ENCODE peak calls at places on chromosome 21, in six cellular contexts. N, R, M, X, O and G are unnamed samples.

GRCh38 chr21:46057710-46058241 is 40.1 kb upstream of the COL6A2 start:
- DNase-seq in N (no peak), R (no peak), M (no peak), X (no peak), O (no peak), G (no peak)

GRCh38 chr21:44918107-44918470 is 2.6 kb downstream of the ITGB2 start:
- DNase-seq in N (no peak), R (no peak), M (no peak), X (no peak), O (no peak), G (no peak)

GRCh38 chr21:45258476-45258875 is 29.2 kb downstream of the POFUT2 start:
- DNase-seq in N (no peak), R (no peak), M (no peak), X (no peak), O (no peak), G (no peak)

GRCh38 chr21:45251635-45252447 is 35.9 kb downstream of the POFUT2 start:
- DNase-seq in N (no peak), R (no peak), M (no peak), X (no peak), O (no peak), G (no peak)

GRCh38 chr21:32393677-32394001 is 827 bp upstream of the URB1 start:
- DNase-seq in N (no peak), R (no peak), M (no peak), X (no peak), O (no peak), G (no peak)

GRCh38 chr21:36861924-36862323 is 104.5 kb downstream of the HLCS start:
- DNase-seq in N (no peak), R (no peak), M (no peak), X (no peak), O (no peak), G (no peak)

GRCh38 chr21:44637018-44637850 is at the start of gene KRTAP10-10:
- DNase-seq in N (no peak), R (no peak), M (no peak), X (no peak), O (no peak), G (no peak)

GRCh38 chr21:45079351-45079750 is 5.0 kb downstream of the ADARB1 start:
- DNase-seq in N (no peak), R (no peak), M (no peak), X (no peak), O (no peak), G (no peak)

GRCh38 chr21:45856422-45856821 is 125.1 kb upstream of the COL6A1 start:
- DNase-seq in N (no peak), R (no peak), M (no peak), X (no peak), O (no peak), G (no peak)

GRCh38 chr21:35400233-35400939 is 351.3 kb upstream of the RUNX1 start:
- DNase-seq in N (peak; percentile 65), R (peak; percentile 45), M (no peak), X (peak; percentile 70), O (peak; percentile 10), G (peak; percentile 90)

GRCh38 chr21:46457801-46458314 is 833 bp upstream of the DIP2A start:
- DNase-seq in N (no peak), R (no peak), M (peak; percentile 41), X (no peak), O (no peak), G (peak; percentile 25)

GRCh38 chr21:36533468-36533848 is 53.5 kb upstream of the CLDN14 start:
- DNase-seq in N (no peak), R (no peak), M (no peak), X (no peak), O (no peak), G (no peak)

GRCh38 chr21:44085491-44086321 is 21.5 kb upstream of the PWP2 start:
- DNase-seq in N (no peak), R (peak; percentile 87), M (peak; percentile 36), X (no peak), O (no peak), G (no peak)

GRCh38 chr21:45873866-45874265 is 107.7 kb upstream of the COL6A1 start:
- DNase-seq in N (no peak), R (no peak), M (no peak), X (no peak), O (no peak), G (no peak)

GRCh38 chr21:28069446-28069845 is 923.2 kb downstream of the LTN1 start:
- DNase-seq in N (no peak), R (no peak), M (no peak), X (no peak), O (no peak), G (peak; percentile 17)

GRCh38 chr21:42187976-42188653 is 30.8 kb upstream of the ABCG1 start:
- DNase-seq in N (peak; percentile 42), R (no peak), M (no peak), X (no peak), O (peak; percentile 28), G (no peak)

GRCh38 chr21:41823906-41824305 is 55.2 kb downstream of the PRDM15 start:
- DNase-seq in N (no peak), R (no peak), M (no peak), X (no peak), O (no peak), G (no peak)

GRCh38 chr21:33362044-33362555 is 37.3 kb downstream of the IFNAR1 start:
- DNase-seq in N (no peak), R (no peak), M (no peak), X (peak; percentile 28), O (no peak), G (peak; percentile 36)

GRCh38 chr21:42377951-42378340 is 11.6 kb upstream of the TFF1 start:
- DNase-seq in N (no peak), R (no peak), M (no peak), X (no peak), O (no peak), G (no peak)